ENCODE peak calls at places on chromosome 1, in seven cellular contexts. D is body of pancreas; J is KBM-7; V is activated naive CD8-positive, alpha-beta T cell treated with anti-CD3 and anti-CD28 coated beads, Interleukin-2, amount 50 U/mL, for 24 hours; Q is amniotic stem cell; C is ovary; W is stimulated activated effector memory CD8-positive, alpha-beta T cell treated with anti-CD3 and anti-CD28 coated beads, Interleukin-12 subunit alpha, Interleukin-12 subunit beta, amount 100 ng/mL, for 72 hours. Y is an unnamed sample.

GRCh38 chr1:27356628-27357280 is 10.0 kb downstream of the MAP3K6 start:
- DNase-seq in D (no peak), J (no peak), V (peak), Q (no peak), C (peak), W (peak), Y (no peak)

GRCh38 chr1:5505944-5506343 is 486.3 kb downstream of the NPHP4 start:
- DNase-seq in D (no peak), J (no peak), V (no peak), Q (no peak), C (no peak), W (no peak), Y (no peak)

GRCh38 chr1:5798151-5798730 is 194.0 kb downstream of the NPHP4 start:
- DNase-seq in D (no peak), J (no peak), V (no peak), Q (no peak), C (no peak), W (no peak), Y (no peak)

GRCh38 chr1:203153051-203153988 is 22.3 kb downstream of the MYBPH start:
- DNase-seq in D (no peak), J (no peak), V (no peak), Q (no peak), C (no peak), W (no peak), Y (no peak)

GRCh38 chr1:105485207-105485606 is 1571.3 kb upstream of the PRMT6 start:
- DNase-seq in D (no peak), J (no peak), V (no peak), Q (peak), C (no peak), W (no peak), Y (peak)

GRCh38 chr1:6965062-6965913 is 180.0 kb downstream of the CAMTA1 start:
- DNase-seq in D (no peak), J (no peak), V (no peak), Q (no peak), C (no peak), W (no peak), Y (no peak)

GRCh38 chr1:242239394-242239793 is 240.5 kb upstream of the MAP1LC3C start:
- DNase-seq in D (no peak), J (no peak), V (no peak), Q (no peak), C (no peak), W (no peak), Y (no peak)

GRCh38 chr1:183822081-183822611 is 17.2 kb downstream of the RGL1 start:
- DNase-seq in D (no peak), J (no peak), V (no peak), Q (peak), C (peak), W (no peak), Y (no peak)

GRCh38 chr1:43559714-43560113 is 29.0 kb downstream of the PTPRF start:
- DNase-seq in D (no peak), J (no peak), V (no peak), Q (no peak), C (no peak), W (no peak), Y (no peak)

GRCh38 chr1:30677471-30677870 is 45.9 kb downstream of the MATN1 start:
- DNase-seq in D (no peak), J (no peak), V (no peak), Q (no peak), C (no peak), W (no peak), Y (no peak)

GRCh38 chr1:119048624-119049404 is 60.7 kb upstream of the TBX15 start:
- DNase-seq in D (no peak), J (no peak), V (no peak), Q (no peak), C (no peak), W (no peak), Y (no peak)

GRCh38 chr1:170704256-170704655 is 40.3 kb downstream of the PRRX1 start:
- DNase-seq in D (no peak), J (no peak), V (no peak), Q (no peak), C (no peak), W (no peak), Y (no peak)

GRCh38 chr1:230641346-230641745 is 935 bp upstream of the COG2 start:
- DNase-seq in D (no peak), J (no peak), V (no peak), Q (no peak), C (no peak), W (no peak), Y (no peak)

GRCh38 chr1:196732526-196732925 is 42.1 kb upstream of the CFHR3 start:
- DNase-seq in D (no peak), J (no peak), V (no peak), Q (no peak), C (no peak), W (no peak), Y (no peak)

GRCh38 chr1:220843481-220844011 is 35.7 kb upstream of the HLX start:
- DNase-seq in D (no peak), J (no peak), V (no peak), Q (no peak), C (no peak), W (no peak), Y (no peak)

GRCh38 chr1:94804442-94804837 is 15.7 kb upstream of the SLC44A3 start:
- DNase-seq in D (no peak), J (no peak), V (no peak), Q (no peak), C (no peak), W (no peak), Y (no peak)

GRCh38 chr1:175618559-175618958 is 124.8 kb downstream of the TNR start:
- DNase-seq in D (no peak), J (no peak), V (no peak), Q (no peak), C (no peak), W (no peak), Y (no peak)

GRCh38 chr1:167645161-167645560 is 15.1 kb downstream of the RCSD1 start:
- DNase-seq in D (no peak), J (no peak), V (no peak), Q (no peak), C (no peak), W (no peak), Y (no peak)

GRCh38 chr1:7616076-7616833 is 154.8 kb upstream of the VAMP3 start:
- DNase-seq in D (peak), J (peak), V (peak), Q (no peak), C (peak), W (no peak), Y (no peak)

GRCh38 chr1:115641762-115642167 is at the start of gene VANGL1:
- DNase-seq in D (peak), J (peak), V (peak), Q (no peak), C (peak), W (peak), Y (no peak)

GRCh38 chr1:115086176-115086830 is 3.0 kb downstream of the TSPAN2 start:
- DNase-seq in D (no peak), J (no peak), V (no peak), Q (no peak), C (no peak), W (no peak), Y (no peak)

GRCh38 chr1:198364471-198364870 is 176.0 kb downstream of the ATP6V1G3 start:
- DNase-seq in D (no peak), J (no peak), V (no peak), Q (no peak), C (no peak), W (no peak), Y (no peak)

GRCh38 chr1:154497026-154497806 is 4.8 kb upstream of the TDRD10 start:
- DNase-seq in D (no peak), J (peak), V (no peak), Q (no peak), C (no peak), W (no peak), Y (no peak)

GRCh38 chr1:175376194-175376593 is 183.6 kb upstream of the KIAA0040 start:
- DNase-seq in D (no peak), J (peak), V (no peak), Q (no peak), C (no peak), W (no peak), Y (no peak)

GRCh38 chr1:11653101-11653601 is 1.1 kb downstream of the FBXO2 start:
- DNase-seq in D (peak), J (no peak), V (no peak), Q (no peak), C (no peak), W (no peak), Y (no peak)

GRCh38 chr1:106022312-106022902 is 1034.1 kb upstream of the PRMT6 start:
- DNase-seq in D (no peak), J (no peak), V (no peak), Q (no peak), C (no peak), W (no peak), Y (no peak)

GRCh38 chr1:1422465-1423244 is 1.6 kb upstream of the ANKRD65 start:
- DNase-seq in D (no peak), J (no peak), V (no peak), Q (no peak), C (no peak), W (no peak), Y (no peak)

GRCh38 chr1:88035578-88035977 is 648.5 kb upstream of the PKN2 start:
- DNase-seq in D (no peak), J (peak), V (no peak), Q (no peak), C (no peak), W (no peak), Y (no peak)

GRCh38 chr1:4027492-4028138 is 127.5 kb upstream of the C1orf174 start:
- DNase-seq in D (no peak), J (no peak), V (peak), Q (no peak), C (no peak), W (no peak), Y (no peak)

GRCh38 chr1:96782861-96783260 is 61.3 kb downstream of the PTBP2 start:
- DNase-seq in D (no peak), J (no peak), V (no peak), Q (no peak), C (no peak), W (no peak), Y (no peak)

GRCh38 chr1:222331340-222331739 is 216.6 kb downstream of the HHIPL2 start:
- DNase-seq in D (no peak), J (no peak), V (no peak), Q (peak), C (no peak), W (no peak), Y (peak)

GRCh38 chr1:97562096-97562495 is 358.7 kb downstream of the DPYD start:
- DNase-seq in D (no peak), J (no peak), V (no peak), Q (no peak), C (no peak), W (no peak), Y (no peak)

GRCh38 chr1:36170643-36171412 is 14.9 kb downstream of the MAP7D1 start:
- DNase-seq in D (no peak), J (no peak), V (no peak), Q (no peak), C (no peak), W (no peak), Y (no peak)

GRCh38 chr1:110118636-110119396 is 6.6 kb downstream of the UBL4B start:
- DNase-seq in D (no peak), J (no peak), V (peak), Q (no peak), C (no peak), W (no peak), Y (peak)

GRCh38 chr1:15825800-15826199 is 18.4 kb upstream of the UQCRHL start:
- DNase-seq in D (no peak), J (no peak), V (no peak), Q (no peak), C (no peak), W (no peak), Y (no peak)

GRCh38 chr1:25796807-25797458 is 3.1 kb upstream of the SELENON start:
- DNase-seq in D (peak), J (peak), V (peak), Q (peak), C (peak), W (peak), Y (no peak)

GRCh38 chr1:202124107-202124506 is 1.4 kb downstream of the GPR37L1 start:
- DNase-seq in D (no peak), J (no peak), V (no peak), Q (no peak), C (no peak), W (no peak), Y (no peak)

GRCh38 chr1:53075761-53076163 is 13.7 kb downstream of the PODN start:
- DNase-seq in D (no peak), J (no peak), V (no peak), Q (no peak), C (peak), W (no peak), Y (no peak)

GRCh38 chr1:112674986-112675727 is 698 bp downstream of the MOV10 start:
- DNase-seq in D (peak), J (peak), V (peak), Q (no peak), C (peak), W (peak), Y (no peak)

Y was measured in HS-5.